ENCODE peak calls at places on chromosomes 12 and 14, in six cellular contexts. E is HepG2, Q is HCT116, G is GM12878, U is K562, D is H1. C is an unnamed sample.

GRCh38 chr14:59474172-59474571 is 9.0 kb upstream of the GPR135 start:
- DNase-seq in U (no peak), D (no peak), E (no peak), Q (no peak), G (no peak), C (no peak)

GRCh38 chr12:76569685-76570604 is 10.4 kb upstream of the OSBPL8 start:
- DNase-seq in D (no peak), U (no peak), Q (no peak), E (no peak), G (no peak), C (no peak)

GRCh38 chr12:79455314-79455713 is 235.4 kb downstream of the PAWR start:
- DNase-seq in Q (no peak), E (no peak), U (no peak), D (no peak), G (no peak), C (no peak)

GRCh38 chr14:24060443-24060842 is 8.6 kb downstream of the CARMIL3 start:
- DNase-seq in E (no peak), U (no peak), Q (no peak), G (no peak), D (no peak), C (no peak)

GRCh38 chr14:91484186-91484585 is 25.9 kb downstream of the PPP4R3A start:
- DNase-seq in G (no peak), U (no peak), E (no peak), D (no peak), Q (no peak), C (no peak)

GRCh38 chr14:95679995-95680735 is 6.1 kb upstream of the TCL1B start:
- DNase-seq in U (no peak), G (no peak), D (no peak), Q (peak), E (peak), C (peak)

GRCh38 chr14:54681819-54682261 is 114.9 kb downstream of the SAMD4A start:
- DNase-seq in D (no peak), Q (no peak), G (no peak), E (no peak), U (no peak), C (no peak)

GRCh38 chr12:84463756-84464495 is 448.7 kb downstream of the SLC6A15 start:
- DNase-seq in D (no peak), U (no peak), G (no peak), Q (no peak), E (no peak), C (no peak)

GRCh38 chr12:78101181-78101876 is 270.6 kb downstream of the NAV3 start:
- DNase-seq in G (no peak), U (no peak), D (no peak), E (no peak), Q (no peak), C (no peak)

GRCh38 chr14:59582845-59583509 is 6.4 kb upstream of the CCDC175 start:
- DNase-seq in D (peak), G (no peak), Q (no peak), E (no peak), U (peak), C (no peak)

GRCh38 chr14:89856871-89857345 is 97.6 kb downstream of the EFCAB11 start:
- DNase-seq in Q (no peak), E (no peak), G (no peak), D (peak), U (no peak), C (no peak)

GRCh38 chr14:83993545-83993944 is 1536.4 kb upstream of the FLRT2 start:
- DNase-seq in Q (no peak), D (no peak), G (no peak), U (no peak), E (no peak), C (no peak)

GRCh38 chr12:52615912-52616311 is 2.4 kb downstream of the KRT73 start:
- DNase-seq in Q (no peak), U (no peak), G (no peak), E (no peak), D (peak), C (no peak)

GRCh38 chr14:105260826-105261438 is 12.6 kb downstream of the BTBD6 start:
- DNase-seq in G (no peak), Q (no peak), U (no peak), E (no peak), D (no peak), C (no peak)

GRCh38 chr12:93614917-93615596 is 42.6 kb downstream of the SOCS2 start:
- DNase-seq in U (no peak), D (no peak), E (no peak), G (no peak), Q (no peak), C (no peak)

GRCh38 chr12:103680591-103681065 is 93.6 kb downstream of the STAB2 start:
- DNase-seq in U (peak), D (no peak), G (no peak), E (no peak), Q (no peak), C (no peak)

GRCh38 chr12:121751716-121752351 is 39.3 kb downstream of the TMEM120B start:
- DNase-seq in G (no peak), U (no peak), Q (no peak), E (no peak), D (no peak), C (no peak)

GRCh38 chr12:14290951-14291350 is 74.5 kb upstream of the ATF7IP start:
- DNase-seq in U (no peak), Q (no peak), E (no peak), D (no peak), G (no peak), C (no peak)

DNA sequence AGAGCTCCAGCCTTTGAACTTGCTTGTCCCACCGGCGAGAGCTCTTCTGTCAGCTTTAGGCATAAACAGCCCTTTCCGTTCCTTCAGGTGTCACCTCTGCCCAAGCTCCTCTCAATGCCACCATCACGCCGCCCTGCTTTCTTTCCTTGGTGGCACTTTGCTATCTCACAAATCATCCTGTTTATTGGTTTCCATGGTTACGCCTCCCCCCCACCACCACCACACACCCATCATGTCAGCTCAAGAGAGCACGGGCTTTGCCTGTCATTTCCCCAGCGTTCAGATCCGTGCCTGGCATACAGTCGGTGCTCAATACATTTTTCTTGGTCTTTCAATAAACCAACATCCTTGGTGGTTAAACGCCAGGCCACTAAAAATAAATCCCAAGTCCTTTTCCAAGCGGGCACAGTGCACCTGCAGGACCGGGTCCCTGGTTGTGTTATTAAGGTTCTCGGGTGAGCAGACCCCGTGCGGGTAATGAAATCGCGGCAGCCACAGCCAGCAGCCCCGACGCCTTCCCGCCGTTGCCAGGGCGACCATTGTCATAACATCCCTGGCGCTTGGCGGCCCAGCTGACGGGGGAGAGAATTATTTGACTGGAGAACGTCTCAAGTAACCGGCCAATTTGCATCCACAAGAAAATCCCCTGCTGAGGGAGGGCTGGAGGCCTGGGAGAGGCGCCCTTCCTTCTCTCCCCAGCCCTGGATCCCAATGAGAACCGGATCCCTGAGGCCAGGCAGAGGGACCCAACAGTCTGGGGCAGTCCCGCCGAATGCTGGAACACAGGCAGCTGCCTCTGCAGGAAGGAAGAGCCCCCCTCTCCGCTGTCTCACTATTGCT is 92.9 kb downstream of the KSR2 start:
- DNase-seq in U (no peak), Q (no peak), G (no peak), E (no peak), D (peak), C (no peak)
- TF ChIP-seq JUND in U (no peak), Q (no peak), G (no peak), E (no peak), D (no peak), C (no peak)

GRCh38 chr14:49992901-49993335 is 100.0 kb downstream of the ARF6 start:
- DNase-seq in G (peak), Q (no peak), U (no peak), D (no peak), E (peak), C (peak)
- TF ChIP-seq JUND in G (peak), Q (no peak), U (no peak), D (no peak), E (peak), C (no peak)

GRCh38 chr12:109418848-109419474 is 58.1 kb downstream of the KCTD10 start:
- DNase-seq in U (no peak), E (no peak), Q (no peak), G (no peak), D (no peak), C (no peak)
- TF ChIP-seq JUND in U (no peak), E (no peak), Q (no peak), G (no peak), D (no peak), C (no peak)

DNA sequence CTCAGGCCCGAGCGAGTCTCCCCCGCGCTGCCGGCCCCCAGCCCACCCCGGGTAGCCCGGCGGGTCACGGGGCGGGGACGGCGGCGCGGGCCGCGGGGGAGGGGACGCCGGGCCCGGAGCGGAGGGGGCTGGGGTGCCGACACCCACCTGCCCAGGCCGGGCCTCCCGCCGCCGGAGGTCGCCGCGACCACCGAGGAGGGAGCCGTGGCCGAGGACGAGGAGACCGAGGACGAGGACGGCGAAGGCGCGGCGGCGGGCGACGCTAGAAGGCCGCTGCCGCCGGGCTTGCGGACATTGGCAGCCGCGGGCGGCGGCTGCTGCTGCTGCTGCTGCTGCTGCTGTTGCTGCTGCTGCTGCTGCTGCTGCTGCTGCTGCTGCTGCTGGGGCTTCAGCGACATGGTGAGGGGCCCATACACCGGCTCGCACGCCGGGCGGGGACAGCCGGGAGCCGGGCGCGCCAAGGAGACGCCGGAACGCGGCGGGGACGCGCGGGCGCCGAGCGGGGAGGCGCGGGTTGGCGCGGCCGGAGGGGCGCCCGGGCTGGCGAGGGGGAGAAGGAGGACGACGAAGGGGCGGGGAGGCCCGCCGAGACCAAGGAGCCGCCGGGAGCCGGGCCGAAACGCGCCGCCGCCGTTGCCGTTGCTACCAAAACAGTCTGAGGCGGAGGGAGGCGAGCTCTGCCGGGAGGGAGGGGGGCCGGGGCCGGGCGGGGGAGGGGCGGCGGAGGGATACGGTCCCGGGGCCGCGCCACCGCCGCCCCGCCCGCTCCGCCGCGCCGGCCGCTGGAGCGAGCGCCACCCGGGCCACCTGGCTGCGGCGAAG is at the start of gene ATXN2:
- DNase-seq in Q (no peak), D (no peak), U (peak), E (no peak), G (no peak), C (peak)
- TF ChIP-seq JUND in Q (no peak), D (no peak), U (no peak), E (no peak), G (no peak), C (no peak)

GRCh38 chr12:2806700-2807099 is 5.8 kb upstream of the ITFG2 start:
- DNase-seq in U (no peak), D (no peak), E (no peak), Q (no peak), G (no peak), C (no peak)

GRCh38 chr12:2804390-2805145 is 7.9 kb upstream of the ITFG2 start:
- DNase-seq in U (no peak), E (no peak), G (no peak), D (no peak), Q (no peak), C (no peak)

GRCh38 chr12:2803635-2804380 is 8.7 kb upstream of the ITFG2 start:
- DNase-seq in E (no peak), D (no peak), Q (no peak), G (peak), U (no peak), C (no peak)

GRCh38 chr12:2801044-2801783 is 6.4 kb downstream of the FKBP4 start:
- DNase-seq in Q (no peak), D (no peak), U (no peak), E (no peak), G (no peak), C (no peak)

DNA sequence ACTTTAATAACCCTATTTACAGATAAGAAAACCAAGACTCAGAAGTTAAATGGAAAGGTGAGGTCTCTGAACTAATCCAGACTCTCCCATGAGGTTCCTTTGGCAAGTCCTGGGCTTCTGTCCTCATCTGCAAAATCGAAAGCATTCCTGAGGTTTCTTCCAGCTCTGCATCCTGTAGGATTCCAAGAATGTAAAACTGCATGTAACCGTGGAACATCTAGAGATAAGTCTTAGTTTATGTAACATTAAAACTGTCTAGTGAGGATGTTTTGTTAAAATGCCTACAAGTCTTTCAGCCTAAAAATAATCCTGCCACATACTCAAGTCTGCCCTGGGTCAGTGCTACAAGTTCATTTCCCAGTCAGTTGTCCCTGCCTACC is 7.3 kb upstream of the ITFG2 start:
- DNase-seq in G (no peak), D (no peak), U (no peak), Q (no peak), E (no peak), C (no peak)
- TF ChIP-seq JUND in G (no peak), D (no peak), U (no peak), Q (no peak), E (no peak), C (no peak)